ENCODE peak calls at places on chromosomes 5 and 9, in seven cellular contexts. Z is stimulated activated naive B cell treated with anti-CD40 and anti-IgM and Interleukin-4, amounts not matched to agents 10 μg/mL and 1 μg/mL and 100 μg/mL, for 72 hours; M is right atrium auricular region; B is A549; Q is A673; O is substantia nigra; T is RCC 7860. Y is an unnamed sample.

GRCh38 chr5:180847053-180847452 is 14.0 kb downstream of the ZFP62 start:
- DNase-seq in Z (no peak), M (no peak), B (no peak), Q (no peak), O (no peak), T (no peak), Y (no peak)

GRCh38 chr9:37582548-37583157 is 6.5 kb upstream of the FBXO10 start:
- DNase-seq in Z (no peak), M (no peak), B (peak; percentile 78), Q (peak; percentile 73), O (no peak), T (peak; percentile 9), Y (no peak)

GRCh38 chr9:20500101-20500500 is 122.2 kb downstream of the MLLT3 start:
- DNase-seq in Z (no peak), M (no peak), B (no peak), Q (no peak), O (no peak), T (no peak), Y (no peak)

GRCh38 chr5:137146402-137146889 is 352.7 kb downstream of the SPOCK1 start:
- DNase-seq in Z (no peak), M (peak; percentile 81), B (peak; percentile 66), Q (peak; percentile 20), O (peak; percentile 5), T (peak; percentile 98), Y (peak; percentile 78)

GRCh38 chr9:137429974-137430722 is 7.0 kb downstream of the NOXA1 start:
- DNase-seq in Z (no peak), M (no peak), B (no peak), Q (peak; percentile 44), O (no peak), T (no peak), Y (no peak)

GRCh38 chr5:112186401-112186990 is 232.6 kb downstream of the EPB41L4A start:
- DNase-seq in Z (no peak), M (no peak), B (peak; percentile 57), Q (peak; percentile 62), O (no peak), T (peak; percentile 38), Y (no peak)

GRCh38 chr9:73824671-73825070 is 672.5 kb upstream of the RORB start:
- DNase-seq in Z (no peak), M (no peak), B (no peak), Q (no peak), O (no peak), T (no peak), Y (no peak)

GRCh38 chr9:89684912-89685636 is 80.3 kb downstream of the GADD45G start:
- DNase-seq in Z (no peak), M (no peak), B (no peak), Q (no peak), O (no peak), T (no peak), Y (no peak)

GRCh38 chr5:90636948-90637347 is 78.4 kb downstream of the ADGRV1 start:
- DNase-seq in Z (no peak), M (no peak), B (no peak), Q (no peak), O (no peak), T (no peak), Y (no peak)

GRCh38 chr9:82037126-82037525 is 48.6 kb downstream of the SPATA31D1 start:
- DNase-seq in Z (no peak), M (no peak), B (no peak), Q (no peak), O (no peak), T (no peak), Y (no peak)

GRCh38 chr9:72932669-72933068 is 20.2 kb downstream of the ALDH1A1 start:
- DNase-seq in Z (no peak), M (no peak), B (no peak), Q (no peak), O (no peak), T (no peak), Y (no peak)

GRCh38 chr5:76990899-76991475 is 38.1 kb downstream of the CRHBP start:
- DNase-seq in Z (no peak), M (no peak), B (no peak), Q (no peak), O (no peak), T (no peak), Y (no peak)

GRCh38 chr5:83306572-83307241 is 164.8 kb upstream of the VCAN start:
- DNase-seq in Z (peak; percentile 51), M (peak; percentile 85), B (no peak), Q (no peak), O (no peak), T (peak; percentile 60), Y (peak; percentile 8)

GRCh38 chr5:167561796-167562195 is 729.6 kb upstream of the WWC1 start:
- DNase-seq in Z (no peak), M (no peak), B (no peak), Q (no peak), O (no peak), T (no peak), Y (no peak)

GRCh38 chr5:9582406-9582805 is 36.5 kb upstream of the SEMA5A start:
- DNase-seq in Z (no peak), M (no peak), B (no peak), Q (no peak), O (no peak), T (no peak), Y (no peak)

GRCh38 chr5:68848086-68848485 is 245.7 kb upstream of the SLC30A5 start:
- DNase-seq in Z (no peak), M (no peak), B (no peak), Q (no peak), O (no peak), T (no peak), Y (no peak)

GRCh38 chr5:6759401-6759800 is 46.2 kb downstream of the TENT4A start:
- DNase-seq in Z (no peak), M (no peak), B (peak; percentile 56), Q (no peak), O (no peak), T (peak; percentile 98), Y (no peak)

GRCh38 chr9:962023-962422 is 14.4 kb upstream of the DMRT3 start:
- DNase-seq in Z (no peak), M (no peak), B (no peak), Q (no peak), O (no peak), T (no peak), Y (no peak)

GRCh38 chr5:140151068-140151718 is 23.8 kb upstream of the CYSTM1 start:
- DNase-seq in Z (no peak), M (no peak), B (no peak), Q (no peak), O (no peak), T (no peak), Y (no peak)

GRCh38 chr9:130672466-130672865 is 8.1 kb downstream of the PRDM12 start:
- DNase-seq in Z (no peak), M (no peak), B (no peak), Q (no peak), O (no peak), T (no peak), Y (no peak)